ENCODE peak calls at places on chromosome 6, in six cellular contexts. Z, G, Y, J, I and S are unnamed samples.

GRCh38 chr6:149923327-149923986 is 536 bp upstream of the RAET1G start:
- DNase-seq in Z (no peak), G (no peak), Y (no peak), J (no peak), I (no peak), S (no peak)

GRCh38 chr6:148746363-148747144 is at the start of gene UST:
- DNase-seq in Z (peak), G (peak), Y (peak), J (no peak), I (no peak), S (peak)

GRCh38 chr6:27847706-27848105 is 64.5 kb downstream of the OR2B2 start:
- DNase-seq in Z (no peak), G (no peak), Y (no peak), J (no peak), I (no peak), S (no peak)

GRCh38 chr6:150271501-150272263 is 97.1 kb upstream of the IYD start:
- DNase-seq in Z (no peak), G (no peak), Y (no peak), J (no peak), I (no peak), S (no peak)

GRCh38 chr6:111601875-111602274 is 3.8 kb downstream of the TRAF3IP2 start:
- DNase-seq in Z (no peak), G (peak), Y (no peak), J (no peak), I (no peak), S (no peak)

GRCh38 chr6:19417713-19418112 is 419.5 kb upstream of the ID4 start:
- DNase-seq in Z (no peak), G (no peak), Y (no peak), J (no peak), I (no peak), S (no peak)

GRCh38 chr6:130713144-130713543 is 114.1 kb upstream of the SMLR1 start:
- DNase-seq in Z (no peak), G (no peak), Y (no peak), J (no peak), I (no peak), S (no peak)

GRCh38 chr6:167485186-167485978 is 160.5 kb downstream of the TTLL2 start:
- DNase-seq in Z (no peak), G (peak), Y (no peak), J (no peak), I (no peak), S (no peak)

GRCh38 chr6:158207452-158207788 is 39.3 kb downstream of the GTF2H5 start:
- DNase-seq in Z (peak), G (no peak), Y (no peak), J (no peak), I (no peak), S (peak)

GRCh38 chr6:7671076-7671475 is 54.8 kb upstream of the BMP6 start:
- DNase-seq in Z (no peak), G (no peak), Y (no peak), J (no peak), I (no peak), S (no peak)

GRCh38 chr6:169950558-169950957 is 199.1 kb downstream of the ERMARD start:
- DNase-seq in Z (no peak), G (no peak), Y (peak), J (peak), I (no peak), S (peak)